ENCODE peak calls at places on chromosome X, in seven cellular contexts. One of them, this sample, is unnamed.

GRCh38 chrX:85012098-85012497 is 8.4 kb downstream of the APOOL start:
- DNase-seq in heart left ventricle: no peak
- DNase-seq in body of pancreas: no peak
- DNase-seq in lower leg skin: no peak
- DNase-seq in upper lobe of left lung: no peak
- DNase-seq in endothelial cell of umbilical vein: no peak
- DNase-seq in IMR-90: no peak
- DNase-seq in this sample: no peak

GRCh38 chrX:69556094-69557011 is 52.2 kb downstream of the NALF2 start:
- DNase-seq in IMR-90: no peak
- DNase-seq in upper lobe of left lung: peak
- DNase-seq in lower leg skin: no peak
- DNase-seq in heart left ventricle: no peak
- DNase-seq in body of pancreas: peak
- DNase-seq in endothelial cell of umbilical vein: no peak
- DNase-seq in this sample: no peak

GRCh38 chrX:39982927-39983326 is 114.8 kb downstream of the BCOR start:
- DNase-seq in IMR-90: no peak
- DNase-seq in body of pancreas: no peak
- DNase-seq in lower leg skin: no peak
- DNase-seq in endothelial cell of umbilical vein: no peak
- DNase-seq in heart left ventricle: no peak
- DNase-seq in upper lobe of left lung: no peak
- DNase-seq in this sample: no peak

GRCh38 chrX:10017866-10018265 is 50.7 kb downstream of the CLDN34 start:
- DNase-seq in body of pancreas: no peak
- DNase-seq in heart left ventricle: no peak
- DNase-seq in upper lobe of left lung: no peak
- DNase-seq in endothelial cell of umbilical vein: peak
- DNase-seq in lower leg skin: no peak
- DNase-seq in IMR-90: peak
- DNase-seq in this sample: no peak

GRCh38 chrX:13487731-13488505 is 81.5 kb upstream of the EGFL6 start:
- DNase-seq in IMR-90: peak
- DNase-seq in heart left ventricle: peak
- DNase-seq in endothelial cell of umbilical vein: peak
- DNase-seq in lower leg skin: peak
- DNase-seq in upper lobe of left lung: peak
- DNase-seq in body of pancreas: peak
- DNase-seq in this sample: peak

GRCh38 chrX:11867610-11868345 is 109.7 kb downstream of the MSL3 start:
- DNase-seq in endothelial cell of umbilical vein: no peak
- DNase-seq in lower leg skin: no peak
- DNase-seq in IMR-90: no peak
- DNase-seq in heart left ventricle: no peak
- DNase-seq in body of pancreas: no peak
- DNase-seq in upper lobe of left lung: no peak
- DNase-seq in this sample: no peak

GRCh38 chrX:74458738-74459137 is 37.4 kb downstream of the SLC16A2 start:
- DNase-seq in body of pancreas: no peak
- DNase-seq in lower leg skin: no peak
- DNase-seq in IMR-90: peak
- DNase-seq in endothelial cell of umbilical vein: peak
- DNase-seq in heart left ventricle: no peak
- DNase-seq in upper lobe of left lung: no peak
- DNase-seq in this sample: no peak

GRCh38 chrX:154123241-154124219 is 20.5 kb upstream of the OPN1LW start:
- DNase-seq in lower leg skin: no peak
- DNase-seq in upper lobe of left lung: peak
- DNase-seq in IMR-90: no peak
- DNase-seq in heart left ventricle: no peak
- DNase-seq in endothelial cell of umbilical vein: peak
- DNase-seq in body of pancreas: no peak
- DNase-seq in this sample: peak

GRCh38 chrX:40504801-40505605 is 75.8 kb upstream of the ATP6AP2 start:
- DNase-seq in lower leg skin: no peak
- DNase-seq in heart left ventricle: no peak
- DNase-seq in endothelial cell of umbilical vein: no peak
- DNase-seq in upper lobe of left lung: no peak
- DNase-seq in IMR-90: peak
- DNase-seq in body of pancreas: no peak
- DNase-seq in this sample: no peak

GRCh38 chrX:129139837-129140679 is 383.2 kb downstream of the SMARCA1 start:
- DNase-seq in lower leg skin: no peak
- DNase-seq in upper lobe of left lung: no peak
- DNase-seq in heart left ventricle: no peak
- DNase-seq in endothelial cell of umbilical vein: no peak
- DNase-seq in IMR-90: no peak
- DNase-seq in body of pancreas: no peak
- DNase-seq in this sample: no peak

GRCh38 chrX:2457289-2458133 is 43.3 kb downstream of the DHRSX start:
- DNase-seq in upper lobe of left lung: no peak
- DNase-seq in heart left ventricle: no peak
- DNase-seq in body of pancreas: no peak
- DNase-seq in lower leg skin: no peak
- DNase-seq in endothelial cell of umbilical vein: no peak
- DNase-seq in IMR-90: no peak
- DNase-seq in this sample: no peak

DNA sequence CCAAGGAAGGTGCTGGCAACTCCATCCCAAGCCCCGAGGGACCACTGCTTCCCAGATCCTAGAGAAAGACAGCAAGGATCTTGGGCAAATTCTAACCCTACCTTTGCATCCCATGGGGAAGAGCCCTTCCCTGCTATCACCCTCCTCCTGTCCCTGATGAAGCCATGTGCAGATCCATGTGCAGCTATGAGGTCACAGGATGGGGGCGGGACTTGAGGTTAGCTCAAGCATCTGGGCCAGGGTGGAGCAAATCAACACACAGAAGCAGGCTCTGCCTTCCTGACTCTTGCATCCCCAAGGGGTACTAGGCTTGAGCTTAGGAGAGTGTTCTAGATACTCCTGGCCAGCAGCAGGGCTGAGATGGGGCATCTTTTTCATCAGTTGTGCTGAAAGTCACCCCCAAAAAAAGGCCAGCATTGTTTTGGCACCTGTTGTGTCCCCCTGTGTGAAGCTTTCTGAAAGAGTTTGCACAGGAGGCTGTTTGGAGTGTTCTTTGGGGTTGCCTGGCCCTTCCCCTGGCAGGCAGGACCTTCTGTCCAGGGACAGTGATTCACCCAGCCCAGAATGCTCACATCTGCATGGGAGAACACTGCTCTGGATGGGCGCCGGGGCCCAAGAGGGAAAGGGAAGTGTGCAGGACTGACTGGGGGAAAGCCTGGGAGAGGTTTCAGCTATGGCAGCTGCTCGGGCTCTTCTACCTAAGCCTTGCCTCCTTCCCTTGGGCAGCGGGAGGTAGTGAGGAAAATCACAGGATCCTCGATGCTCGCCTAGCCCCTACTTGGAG is 50.8 kb downstream of the PRPS1 start:
- DNase-seq in IMR-90: peak
- DNase-seq in lower leg skin: peak
- DNase-seq in heart left ventricle: peak
- DNase-seq in upper lobe of left lung: peak
- DNase-seq in body of pancreas: peak
- DNase-seq in endothelial cell of umbilical vein: no peak
- DNase-seq in this sample: peak
- TF ChIP-seq POLR2A in IMR-90: no peak
- TF ChIP-seq POLR2A in lower leg skin: no peak
- TF ChIP-seq POLR2A in heart left ventricle: no peak
- TF ChIP-seq POLR2A in upper lobe of left lung: no peak
- TF ChIP-seq POLR2A in body of pancreas: peak
- TF ChIP-seq POLR2A in endothelial cell of umbilical vein: no peak
- TF ChIP-seq POLR2A in this sample: peak

DNA sequence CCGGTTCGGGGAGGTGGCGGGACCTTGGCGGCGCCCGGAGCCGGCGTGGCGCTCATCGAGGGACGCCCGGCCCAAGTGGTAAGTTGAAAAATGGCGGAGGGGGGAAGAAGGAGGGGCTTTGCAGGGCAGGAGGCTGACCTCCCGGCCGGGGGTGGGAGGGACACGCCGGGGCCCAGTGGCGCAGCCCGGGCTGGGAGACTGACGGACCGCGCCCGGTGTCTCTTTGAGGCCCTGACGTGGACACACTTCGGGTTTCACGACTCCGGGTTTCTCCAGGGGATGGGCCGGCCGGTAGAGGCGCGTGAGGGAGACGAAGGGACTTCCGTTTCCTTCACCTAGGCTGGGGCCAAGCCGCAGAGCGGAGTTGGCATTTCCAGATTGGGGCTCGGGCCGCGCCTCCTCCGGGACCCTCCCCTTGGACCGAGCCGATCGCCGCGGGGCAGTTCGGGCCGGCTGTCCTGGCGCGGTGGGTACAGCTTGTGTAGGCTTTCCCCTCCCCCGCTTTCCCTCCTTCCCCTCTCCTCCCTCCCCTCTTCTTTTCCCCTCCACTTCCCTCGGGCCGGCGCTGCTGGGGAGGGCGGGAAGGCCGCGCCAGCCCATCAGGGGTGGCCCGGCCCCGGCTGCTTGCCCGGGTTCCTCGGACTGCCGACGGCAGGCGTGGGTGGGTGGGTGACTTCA is at the start of gene XIAP:
- DNase-seq in upper lobe of left lung: peak
- DNase-seq in heart left ventricle: peak
- DNase-seq in IMR-90: peak
- DNase-seq in body of pancreas: peak
- DNase-seq in endothelial cell of umbilical vein: peak
- DNase-seq in lower leg skin: peak
- DNase-seq in this sample: peak
- TF ChIP-seq POLR2A in upper lobe of left lung: peak
- TF ChIP-seq POLR2A in heart left ventricle: no peak
- TF ChIP-seq POLR2A in IMR-90: peak
- TF ChIP-seq POLR2A in body of pancreas: peak
- TF ChIP-seq POLR2A in endothelial cell of umbilical vein: no peak
- TF ChIP-seq POLR2A in lower leg skin: no peak
- TF ChIP-seq POLR2A in this sample: peak

GRCh38 chrX:47540754-47541538 is 20.1 kb upstream of the ARAF start:
- DNase-seq in body of pancreas: peak
- DNase-seq in heart left ventricle: peak
- DNase-seq in upper lobe of left lung: peak
- DNase-seq in endothelial cell of umbilical vein: peak
- DNase-seq in IMR-90: peak
- DNase-seq in lower leg skin: peak
- DNase-seq in this sample: peak
- TF ChIP-seq POLR2A in body of pancreas: peak
- TF ChIP-seq POLR2A in heart left ventricle: no peak
- TF ChIP-seq POLR2A in upper lobe of left lung: no peak
- TF ChIP-seq POLR2A in endothelial cell of umbilical vein: no peak
- TF ChIP-seq POLR2A in IMR-90: no peak
- TF ChIP-seq POLR2A in lower leg skin: no peak
- TF ChIP-seq POLR2A in this sample: no peak

GRCh38 chrX:71366674-71367256 is 608 bp downstream of the TAF1 start:
- DNase-seq in lower leg skin: no peak
- DNase-seq in heart left ventricle: peak
- DNase-seq in IMR-90: peak
- DNase-seq in body of pancreas: peak
- DNase-seq in endothelial cell of umbilical vein: peak
- DNase-seq in upper lobe of left lung: peak
- DNase-seq in this sample: peak

GRCh38 chrX:71365876-71366673 is at the start of gene TAF1:
- DNase-seq in heart left ventricle: peak
- DNase-seq in endothelial cell of umbilical vein: peak
- DNase-seq in lower leg skin: peak
- DNase-seq in upper lobe of left lung: peak
- DNase-seq in IMR-90: peak
- DNase-seq in body of pancreas: peak
- DNase-seq in this sample: peak

GRCh38 chrX:71364221-71364620 is 1.9 kb upstream of the TAF1 start:
- DNase-seq in IMR-90: no peak
- DNase-seq in heart left ventricle: no peak
- DNase-seq in lower leg skin: no peak
- DNase-seq in upper lobe of left lung: no peak
- DNase-seq in endothelial cell of umbilical vein: no peak
- DNase-seq in body of pancreas: no peak
- DNase-seq in this sample: no peak

GRCh38 chrX:71367396-71367795 is 1.2 kb downstream of the TAF1 start:
- DNase-seq in IMR-90: no peak
- DNase-seq in lower leg skin: no peak
- DNase-seq in body of pancreas: no peak
- DNase-seq in endothelial cell of umbilical vein: no peak
- DNase-seq in upper lobe of left lung: no peak
- DNase-seq in heart left ventricle: no peak
- DNase-seq in this sample: no peak

DNA sequence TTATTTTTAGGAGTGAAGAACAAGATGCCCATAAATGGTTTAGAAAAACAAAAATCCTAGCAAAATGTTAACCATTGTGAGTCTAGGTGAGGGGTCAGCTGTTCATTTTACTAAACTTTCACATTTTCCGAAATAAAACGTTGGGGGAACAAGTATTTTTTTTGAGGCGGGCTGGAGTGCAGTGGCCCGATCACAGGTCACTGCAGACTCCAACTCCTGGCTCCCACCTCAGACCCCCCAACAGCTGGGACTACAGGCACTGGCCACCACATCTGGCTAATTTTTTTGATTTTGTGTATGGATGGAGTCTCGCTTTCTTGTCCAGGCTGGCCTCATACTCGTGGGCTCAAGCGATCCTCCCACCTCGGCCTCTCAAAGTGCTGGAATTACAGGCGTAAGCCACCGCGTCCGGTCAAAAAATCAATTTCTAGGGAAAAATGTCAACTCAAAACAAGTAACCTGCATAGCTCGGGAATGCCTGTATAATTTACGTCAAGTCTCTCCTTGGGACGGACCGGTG is 741 bp upstream of the TAF1 start:
- DNase-seq in upper lobe of left lung: no peak
- DNase-seq in IMR-90: no peak
- DNase-seq in endothelial cell of umbilical vein: no peak
- DNase-seq in lower leg skin: no peak
- DNase-seq in heart left ventricle: no peak
- DNase-seq in body of pancreas: no peak
- DNase-seq in this sample: no peak
- TF ChIP-seq POLR2A in upper lobe of left lung: no peak
- TF ChIP-seq POLR2A in IMR-90: peak
- TF ChIP-seq POLR2A in endothelial cell of umbilical vein: no peak
- TF ChIP-seq POLR2A in lower leg skin: no peak
- TF ChIP-seq POLR2A in heart left ventricle: no peak
- TF ChIP-seq POLR2A in body of pancreas: no peak
- TF ChIP-seq POLR2A in this sample: no peak

This sample was measured in erythroblast.